ENCODE peak calls at places on chromosomes 6 and 20, in eight cellular contexts. One of them, this sample, is unnamed. For H3K4me1, the result is how much of the 10 kb centered on the place peaks cover.

GRCh38 chr20:19967441-19967840 is 49.7 kb upstream of the NAA20 start:
- DNase-seq in psoas muscle: no peak
- DNase-seq in right cardiac atrium: no peak
- DNase-seq in lower lobe of right lung: no peak
- DNase-seq in heart right ventricle: no peak
- DNase-seq in upper lobe of left lung: no peak
- DNase-seq in adrenal gland: no peak
- DNase-seq in CD8-positive, alpha-beta memory T cell: no peak
- DNase-seq in this sample: no peak

GRCh38 chr6:97282238-97282725 is 734 bp downstream of the MMS22L start:
- DNase-seq in adrenal gland: no peak
- DNase-seq in upper lobe of left lung: no peak
- DNase-seq in CD8-positive, alpha-beta memory T cell: no peak
- DNase-seq in heart right ventricle: no peak
- DNase-seq in lower lobe of right lung: no peak
- DNase-seq in right cardiac atrium: no peak
- DNase-seq in psoas muscle: no peak
- DNase-seq in this sample: no peak

GRCh38 chr20:14582855-14583254 is 245.4 kb upstream of the FLRT3 start:
- DNase-seq in upper lobe of left lung: peak
- DNase-seq in right cardiac atrium: no peak
- DNase-seq in lower lobe of right lung: no peak
- DNase-seq in CD8-positive, alpha-beta memory T cell: no peak
- DNase-seq in heart right ventricle: no peak
- DNase-seq in psoas muscle: no peak
- DNase-seq in adrenal gland: no peak
- DNase-seq in this sample: no peak

GRCh38 chr20:33811763-33812672 is 870 bp downstream of the CHMP4B start:
- DNase-seq in heart right ventricle: peak
- DNase-seq in lower lobe of right lung: peak
- DNase-seq in right cardiac atrium: no peak
- DNase-seq in upper lobe of left lung: peak
- DNase-seq in psoas muscle: peak
- DNase-seq in adrenal gland: peak
- DNase-seq in CD8-positive, alpha-beta memory T cell: peak
- DNase-seq in this sample: peak

GRCh38 chr20:15012551-15012950 is 675.1 kb upstream of the FLRT3 start:
- DNase-seq in right cardiac atrium: peak
- DNase-seq in adrenal gland: no peak
- DNase-seq in CD8-positive, alpha-beta memory T cell: no peak
- DNase-seq in upper lobe of left lung: no peak
- DNase-seq in heart right ventricle: no peak
- DNase-seq in psoas muscle: no peak
- DNase-seq in lower lobe of right lung: no peak
- DNase-seq in this sample: no peak

GRCh38 chr6:74574794-74575193 is 631.1 kb downstream of the COL12A1 start:
- DNase-seq in psoas muscle: no peak
- DNase-seq in right cardiac atrium: no peak
- DNase-seq in CD8-positive, alpha-beta memory T cell: no peak
- DNase-seq in adrenal gland: no peak
- DNase-seq in upper lobe of left lung: no peak
- DNase-seq in heart right ventricle: no peak
- DNase-seq in lower lobe of right lung: no peak
- DNase-seq in this sample: no peak

GRCh38 chr6:168658059-168658458 is 217.1 kb downstream of the SMOC2 start:
- DNase-seq in adrenal gland: no peak
- DNase-seq in psoas muscle: no peak
- DNase-seq in upper lobe of left lung: no peak
- DNase-seq in right cardiac atrium: no peak
- DNase-seq in heart right ventricle: no peak
- DNase-seq in lower lobe of right lung: no peak
- DNase-seq in CD8-positive, alpha-beta memory T cell: no peak
- DNase-seq in this sample: no peak

GRCh38 chr20:38435555-38435939 is 419 bp upstream of the SNHG17 start:
- DNase-seq in adrenal gland: no peak
- DNase-seq in psoas muscle: no peak
- DNase-seq in heart right ventricle: no peak
- DNase-seq in CD8-positive, alpha-beta memory T cell: no peak
- DNase-seq in upper lobe of left lung: no peak
- DNase-seq in right cardiac atrium: no peak
- DNase-seq in lower lobe of right lung: no peak
- DNase-seq in this sample: no peak

GRCh38 chr20:38291961-38292360 is 12.0 kb upstream of the BPI start:
- DNase-seq in lower lobe of right lung: no peak
- DNase-seq in upper lobe of left lung: no peak
- DNase-seq in heart right ventricle: no peak
- DNase-seq in adrenal gland: no peak
- DNase-seq in CD8-positive, alpha-beta memory T cell: no peak
- DNase-seq in right cardiac atrium: no peak
- DNase-seq in psoas muscle: no peak
- DNase-seq in this sample: no peak

GRCh38 chr20:62365814-62366369 is 1.2 kb downstream of the LAMA5 start:
- DNase-seq in heart right ventricle: no peak
- DNase-seq in upper lobe of left lung: peak
- DNase-seq in psoas muscle: peak
- DNase-seq in CD8-positive, alpha-beta memory T cell: no peak
- DNase-seq in right cardiac atrium: peak
- DNase-seq in adrenal gland: peak
- DNase-seq in lower lobe of right lung: peak
- DNase-seq in this sample: peak

GRCh38 chr6:35377002-35377401 is 34.6 kb downstream of the PPARD start:
- DNase-seq in right cardiac atrium: no peak
- DNase-seq in lower lobe of right lung: no peak
- DNase-seq in heart right ventricle: no peak
- DNase-seq in adrenal gland: no peak
- DNase-seq in CD8-positive, alpha-beta memory T cell: no peak
- DNase-seq in psoas muscle: no peak
- DNase-seq in upper lobe of left lung: no peak
- DNase-seq in this sample: no peak

GRCh38 chr6:33508935-33509926 is 54.9 kb downstream of the ZBTB9 start:
- DNase-seq in psoas muscle: no peak
- DNase-seq in lower lobe of right lung: peak
- DNase-seq in heart right ventricle: peak
- DNase-seq in adrenal gland: peak
- DNase-seq in upper lobe of left lung: no peak
- DNase-seq in right cardiac atrium: no peak
- DNase-seq in CD8-positive, alpha-beta memory T cell: no peak
- DNase-seq in this sample: no peak

GRCh38 chr6:99297415-99297814 is 52.1 kb downstream of the FAXC start:
- DNase-seq in psoas muscle: no peak
- DNase-seq in upper lobe of left lung: no peak
- DNase-seq in adrenal gland: no peak
- DNase-seq in lower lobe of right lung: no peak
- DNase-seq in CD8-positive, alpha-beta memory T cell: no peak
- DNase-seq in heart right ventricle: no peak
- DNase-seq in right cardiac atrium: no peak
- DNase-seq in this sample: no peak

GRCh38 chr6:30075094-30075986 is at the start of gene RNF39:
- DNase-seq in upper lobe of left lung: peak
- DNase-seq in psoas muscle: no peak
- DNase-seq in adrenal gland: no peak
- DNase-seq in right cardiac atrium: peak
- DNase-seq in lower lobe of right lung: peak
- DNase-seq in CD8-positive, alpha-beta memory T cell: no peak
- DNase-seq in heart right ventricle: no peak
- DNase-seq in this sample: peak

GRCh38 chr20:23585808-23586734 is 17.8 kb upstream of the CST9L start:
- DNase-seq in upper lobe of left lung: no peak
- DNase-seq in psoas muscle: no peak
- DNase-seq in CD8-positive, alpha-beta memory T cell: no peak
- DNase-seq in heart right ventricle: no peak
- DNase-seq in adrenal gland: no peak
- DNase-seq in right cardiac atrium: no peak
- DNase-seq in lower lobe of right lung: no peak
- DNase-seq in this sample: no peak

GRCh38 chr6:139124887-139125672 is 9.8 kb upstream of the HECA start:
- DNase-seq in CD8-positive, alpha-beta memory T cell: peak
- DNase-seq in upper lobe of left lung: peak
- DNase-seq in right cardiac atrium: peak
- DNase-seq in lower lobe of right lung: peak
- DNase-seq in psoas muscle: peak
- DNase-seq in heart right ventricle: peak
- DNase-seq in adrenal gland: peak
- DNase-seq in this sample: peak

GRCh38 chr20:33279261-33279910 is 3.6 kb upstream of the BPIFB1 start:
- DNase-seq in psoas muscle: no peak
- DNase-seq in CD8-positive, alpha-beta memory T cell: no peak
- DNase-seq in adrenal gland: no peak
- DNase-seq in heart right ventricle: no peak
- DNase-seq in upper lobe of left lung: no peak
- DNase-seq in right cardiac atrium: no peak
- DNase-seq in lower lobe of right lung: no peak
- DNase-seq in this sample: no peak

GRCh38 chr6:126312013-126312665 is 27.8 kb upstream of the CENPW start:
- DNase-seq in right cardiac atrium: no peak
- DNase-seq in lower lobe of right lung: no peak
- DNase-seq in adrenal gland: no peak
- DNase-seq in heart right ventricle: no peak
- DNase-seq in psoas muscle: no peak
- DNase-seq in CD8-positive, alpha-beta memory T cell: no peak
- DNase-seq in upper lobe of left lung: no peak
- DNase-seq in this sample: no peak

GRCh38 chr6:35601331-35602132 is 87.2 kb downstream of the FKBP5 start:
- DNase-seq in right cardiac atrium: no peak
- DNase-seq in adrenal gland: peak
- DNase-seq in CD8-positive, alpha-beta memory T cell: peak
- DNase-seq in lower lobe of right lung: no peak
- DNase-seq in upper lobe of left lung: peak
- DNase-seq in heart right ventricle: peak
- DNase-seq in psoas muscle: peak
- DNase-seq in this sample: no peak

GRCh38 chr6:149477544-149477943 is 7.3 kb downstream of the ZC3H12D start:
- DNase-seq in adrenal gland: no peak
- DNase-seq in lower lobe of right lung: no peak
- DNase-seq in right cardiac atrium: no peak
- DNase-seq in heart right ventricle: no peak
- DNase-seq in upper lobe of left lung: no peak
- DNase-seq in CD8-positive, alpha-beta memory T cell: no peak
- DNase-seq in psoas muscle: no peak
- DNase-seq in this sample: no peak
- H3K4me1 ChIP-seq in adrenal gland: under half
- H3K4me1 ChIP-seq in lower lobe of right lung: under half
- H3K4me1 ChIP-seq in right cardiac atrium: under half
- H3K4me1 ChIP-seq in heart right ventricle: under half
- H3K4me1 ChIP-seq in upper lobe of left lung: under half
- H3K4me1 ChIP-seq in CD8-positive, alpha-beta memory T cell: under half
- H3K4me1 ChIP-seq in psoas muscle: under half
- H3K4me1 ChIP-seq in this sample: under half

DNA sequence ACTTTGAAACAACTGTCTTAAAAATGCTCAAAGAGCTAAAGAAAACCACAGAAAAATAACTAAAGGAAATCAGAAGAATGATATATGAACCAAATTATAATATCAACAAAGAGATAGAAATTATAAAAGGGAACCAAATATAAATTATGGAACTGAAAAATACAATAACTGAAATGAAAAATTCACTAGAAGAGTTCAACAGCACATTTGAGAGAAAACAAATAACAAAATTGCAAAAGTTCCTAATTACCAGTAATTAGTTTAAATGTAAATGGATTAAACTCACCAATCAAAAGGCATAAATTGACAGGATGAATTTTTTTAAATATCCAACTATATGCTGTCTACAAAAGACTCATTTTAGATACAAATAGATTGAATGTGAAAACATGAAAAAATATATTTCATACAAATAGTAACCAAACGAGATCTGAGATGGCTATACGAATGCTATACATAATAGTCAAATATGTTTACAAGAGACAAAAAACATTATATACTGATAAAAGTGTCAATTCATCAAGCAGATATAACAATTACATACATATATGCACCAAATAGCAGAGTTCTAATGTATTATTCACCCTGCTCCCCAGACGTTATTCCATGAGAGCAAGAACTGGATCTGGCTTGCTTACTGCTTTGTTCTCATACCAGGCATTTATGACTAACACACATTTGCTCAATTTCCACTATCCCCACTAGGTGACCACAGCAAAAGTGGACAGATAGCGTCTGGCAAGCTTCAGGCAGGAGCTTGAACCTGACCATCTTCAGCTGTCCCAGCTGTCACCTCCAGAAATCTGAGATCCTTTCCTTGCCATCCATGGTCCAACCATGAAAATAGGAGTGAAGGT is 72.4 kb upstream of the SIRPA start:
- DNase-seq in right cardiac atrium: no peak
- DNase-seq in adrenal gland: no peak
- DNase-seq in heart right ventricle: no peak
- DNase-seq in psoas muscle: no peak
- DNase-seq in upper lobe of left lung: no peak
- DNase-seq in lower lobe of right lung: no peak
- DNase-seq in CD8-positive, alpha-beta memory T cell: no peak
- DNase-seq in this sample: no peak
- H3K4me1 ChIP-seq in right cardiac atrium: under half
- H3K4me1 ChIP-seq in adrenal gland: under half
- H3K4me1 ChIP-seq in heart right ventricle: under half
- H3K4me1 ChIP-seq in psoas muscle: under half
- H3K4me1 ChIP-seq in upper lobe of left lung: under half
- H3K4me1 ChIP-seq in lower lobe of right lung: under half
- H3K4me1 ChIP-seq in CD8-positive, alpha-beta memory T cell: under half
- H3K4me1 ChIP-seq in this sample: under half

GRCh38 chr20:1327241-1327653 is 1.7 kb downstream of the SDCBP2 start:
- DNase-seq in adrenal gland: peak
- DNase-seq in lower lobe of right lung: peak
- DNase-seq in upper lobe of left lung: peak
- DNase-seq in psoas muscle: peak
- DNase-seq in CD8-positive, alpha-beta memory T cell: no peak
- DNase-seq in heart right ventricle: peak
- DNase-seq in right cardiac atrium: no peak
- DNase-seq in this sample: no peak
- H3K4me1 ChIP-seq in adrenal gland: under half
- H3K4me1 ChIP-seq in lower lobe of right lung: half or more
- H3K4me1 ChIP-seq in upper lobe of left lung: half or more
- H3K4me1 ChIP-seq in psoas muscle: half or more
- H3K4me1 ChIP-seq in CD8-positive, alpha-beta memory T cell: under half
- H3K4me1 ChIP-seq in heart right ventricle: half or more
- H3K4me1 ChIP-seq in right cardiac atrium: under half
- H3K4me1 ChIP-seq in this sample: under half

DNA sequence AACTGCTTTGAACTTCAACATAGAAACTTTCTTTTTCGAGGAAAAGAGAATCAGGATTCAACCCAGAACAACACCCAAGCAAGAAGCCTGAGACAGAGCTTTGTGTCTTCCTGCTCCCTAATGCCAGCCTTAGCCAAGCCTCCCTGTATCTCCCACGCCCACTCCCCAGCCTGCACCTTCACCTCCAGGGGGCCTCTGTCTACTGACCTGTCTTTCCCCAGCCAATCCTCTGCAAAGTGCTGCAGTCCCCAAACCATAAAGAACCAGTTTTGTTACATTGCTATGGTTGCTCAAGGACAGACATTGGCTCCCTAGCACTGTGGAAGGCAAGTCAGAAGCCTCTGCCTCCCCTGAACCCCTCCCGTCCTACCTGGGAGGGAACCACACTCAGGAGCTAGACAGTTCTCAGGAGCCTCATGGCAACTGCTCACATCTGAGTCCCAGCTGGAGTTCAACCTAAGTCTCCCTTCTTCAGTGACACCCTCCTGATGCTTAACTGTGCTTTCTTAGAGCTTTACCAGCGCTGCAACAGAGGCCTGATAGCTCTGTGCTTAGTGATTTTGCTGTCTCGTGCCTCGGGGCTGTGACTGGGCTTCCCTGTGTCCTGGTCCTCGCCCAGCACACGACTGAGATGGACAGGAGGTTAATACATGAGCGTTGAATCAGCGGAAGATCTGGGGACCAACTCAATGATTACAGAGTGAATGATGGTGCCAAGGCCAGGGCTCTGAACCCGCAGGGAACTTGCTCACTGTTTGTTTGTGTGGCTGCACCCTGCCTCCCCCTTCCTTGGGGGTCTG is 101.5 kb upstream of the DUSP22 start:
- DNase-seq in adrenal gland: no peak
- DNase-seq in upper lobe of left lung: no peak
- DNase-seq in psoas muscle: no peak
- DNase-seq in heart right ventricle: no peak
- DNase-seq in right cardiac atrium: no peak
- DNase-seq in CD8-positive, alpha-beta memory T cell: no peak
- DNase-seq in lower lobe of right lung: peak
- DNase-seq in this sample: no peak
- H3K4me1 ChIP-seq in adrenal gland: under half
- H3K4me1 ChIP-seq in upper lobe of left lung: under half
- H3K4me1 ChIP-seq in psoas muscle: under half
- H3K4me1 ChIP-seq in heart right ventricle: under half
- H3K4me1 ChIP-seq in right cardiac atrium: under half
- H3K4me1 ChIP-seq in CD8-positive, alpha-beta memory T cell: under half
- H3K4me1 ChIP-seq in lower lobe of right lung: under half
- H3K4me1 ChIP-seq in this sample: under half

This sample was measured in pancreas.